ENCODE peak calls at places on chromosome 4, in six cellular contexts. One of them, this sample, is unnamed.

GRCh38 chr4:10506077-10506476 is 48.9 kb upstream of the ZNF518B start:
- DNase-seq in progenitor cell of endocrine pancreas: no peak
- DNase-seq in sciatic nerve: no peak
- DNase-seq in myocyte: no peak
- DNase-seq in mesothelial cell of epicardium: no peak
- DNase-seq in uterus: no peak
- DNase-seq in this sample: no peak

GRCh38 chr4:19327364-19327763 is 924.3 kb upstream of the SLIT2 start:
- DNase-seq in sciatic nerve: no peak
- DNase-seq in myocyte: no peak
- DNase-seq in progenitor cell of endocrine pancreas: no peak
- DNase-seq in uterus: no peak
- DNase-seq in mesothelial cell of epicardium: no peak
- DNase-seq in this sample: no peak

GRCh38 chr4:6788123-6788522 is 5.6 kb downstream of the KIAA0232 start:
- DNase-seq in mesothelial cell of epicardium: no peak
- DNase-seq in uterus: no peak
- DNase-seq in progenitor cell of endocrine pancreas: no peak
- DNase-seq in myocyte: no peak
- DNase-seq in sciatic nerve: no peak
- DNase-seq in this sample: no peak

GRCh38 chr4:152039085-152039484 is 278.3 kb upstream of the GATB start:
- DNase-seq in sciatic nerve: no peak
- DNase-seq in mesothelial cell of epicardium: no peak
- DNase-seq in myocyte: peak
- DNase-seq in progenitor cell of endocrine pancreas: no peak
- DNase-seq in uterus: no peak
- DNase-seq in this sample: no peak

GRCh38 chr4:7306566-7306965 is 114.2 kb downstream of the SORCS2 start:
- DNase-seq in myocyte: peak
- DNase-seq in uterus: no peak
- DNase-seq in mesothelial cell of epicardium: no peak
- DNase-seq in sciatic nerve: no peak
- DNase-seq in progenitor cell of endocrine pancreas: no peak
- DNase-seq in this sample: no peak

GRCh38 chr4:28421221-28421620 is 1560.6 kb downstream of the STIM2 start:
- DNase-seq in progenitor cell of endocrine pancreas: no peak
- DNase-seq in mesothelial cell of epicardium: no peak
- DNase-seq in uterus: no peak
- DNase-seq in myocyte: no peak
- DNase-seq in sciatic nerve: no peak
- DNase-seq in this sample: no peak

GRCh38 chr4:8745828-8746225 is 125.8 kb downstream of the HMX1 start:
- DNase-seq in sciatic nerve: peak
- DNase-seq in mesothelial cell of epicardium: no peak
- DNase-seq in uterus: no peak
- DNase-seq in myocyte: no peak
- DNase-seq in progenitor cell of endocrine pancreas: no peak
- DNase-seq in this sample: no peak

GRCh38 chr4:147480891-147481576 is at the start of gene EDNRA:
- DNase-seq in uterus: peak
- DNase-seq in mesothelial cell of epicardium: peak
- DNase-seq in sciatic nerve: peak
- DNase-seq in myocyte: peak
- DNase-seq in progenitor cell of endocrine pancreas: peak
- DNase-seq in this sample: no peak

GRCh38 chr4:41594439-41594838 is 56.5 kb downstream of the LIMCH1 start:
- DNase-seq in myocyte: no peak
- DNase-seq in sciatic nerve: peak
- DNase-seq in progenitor cell of endocrine pancreas: no peak
- DNase-seq in mesothelial cell of epicardium: no peak
- DNase-seq in uterus: peak
- DNase-seq in this sample: peak

GRCh38 chr4:146274774-146275173 is 60.4 kb downstream of the REELD1 start:
- DNase-seq in sciatic nerve: no peak
- DNase-seq in progenitor cell of endocrine pancreas: no peak
- DNase-seq in uterus: no peak
- DNase-seq in myocyte: no peak
- DNase-seq in mesothelial cell of epicardium: no peak
- DNase-seq in this sample: no peak

GRCh38 chr4:154399259-154399974 is 92.2 kb downstream of the DCHS2 start:
- DNase-seq in progenitor cell of endocrine pancreas: no peak
- DNase-seq in myocyte: peak
- DNase-seq in uterus: peak
- DNase-seq in mesothelial cell of epicardium: no peak
- DNase-seq in sciatic nerve: no peak
- DNase-seq in this sample: no peak

GRCh38 chr4:16727218-16727617 is 171.2 kb downstream of the LDB2 start:
- DNase-seq in sciatic nerve: no peak
- DNase-seq in uterus: no peak
- DNase-seq in mesothelial cell of epicardium: no peak
- DNase-seq in myocyte: no peak
- DNase-seq in progenitor cell of endocrine pancreas: no peak
- DNase-seq in this sample: no peak

GRCh38 chr4:31239886-31240285 is 519.7 kb downstream of the PCDH7 start:
- DNase-seq in sciatic nerve: no peak
- DNase-seq in myocyte: no peak
- DNase-seq in mesothelial cell of epicardium: no peak
- DNase-seq in progenitor cell of endocrine pancreas: no peak
- DNase-seq in uterus: no peak
- DNase-seq in this sample: no peak

GRCh38 chr4:159410076-159410777 is 307.3 kb downstream of the RAPGEF2 start:
- DNase-seq in sciatic nerve: no peak
- DNase-seq in mesothelial cell of epicardium: no peak
- DNase-seq in uterus: no peak
- DNase-seq in progenitor cell of endocrine pancreas: no peak
- DNase-seq in myocyte: no peak
- DNase-seq in this sample: no peak

GRCh38 chr4:10732235-10732975 is 47.8 kb upstream of the CLNK start:
- DNase-seq in myocyte: no peak
- DNase-seq in mesothelial cell of epicardium: no peak
- DNase-seq in sciatic nerve: no peak
- DNase-seq in uterus: no peak
- DNase-seq in progenitor cell of endocrine pancreas: no peak
- DNase-seq in this sample: no peak

GRCh38 chr4:8771666-8772065 is 100.0 kb downstream of the HMX1 start:
- DNase-seq in mesothelial cell of epicardium: peak
- DNase-seq in myocyte: no peak
- DNase-seq in uterus: no peak
- DNase-seq in sciatic nerve: no peak
- DNase-seq in progenitor cell of endocrine pancreas: no peak
- DNase-seq in this sample: no peak

GRCh38 chr4:52718123-52718522 is 33.1 kb downstream of the ERVMER34-1 start:
- DNase-seq in mesothelial cell of epicardium: no peak
- DNase-seq in progenitor cell of endocrine pancreas: no peak
- DNase-seq in uterus: no peak
- DNase-seq in sciatic nerve: no peak
- DNase-seq in myocyte: peak
- DNase-seq in this sample: no peak

GRCh38 chr4:5870701-5871100 is 22.2 kb downstream of the CRMP1 start:
- DNase-seq in progenitor cell of endocrine pancreas: no peak
- DNase-seq in uterus: no peak
- DNase-seq in mesothelial cell of epicardium: no peak
- DNase-seq in myocyte: peak
- DNase-seq in sciatic nerve: no peak
- DNase-seq in this sample: no peak

GRCh38 chr4:165190591-165191212 is 16.7 kb upstream of the KLHL2 start:
- DNase-seq in uterus: no peak
- DNase-seq in sciatic nerve: no peak
- DNase-seq in progenitor cell of endocrine pancreas: no peak
- DNase-seq in myocyte: no peak
- DNase-seq in mesothelial cell of epicardium: no peak
- DNase-seq in this sample: no peak

GRCh38 chr4:155883895-155884294 is 17.8 kb upstream of the ASIC5 start:
- DNase-seq in sciatic nerve: no peak
- DNase-seq in uterus: no peak
- DNase-seq in mesothelial cell of epicardium: no peak
- DNase-seq in progenitor cell of endocrine pancreas: no peak
- DNase-seq in myocyte: no peak
- DNase-seq in this sample: no peak

GRCh38 chr4:79913581-79913980 is 159.4 kb downstream of the ANTXR2 start:
- DNase-seq in uterus: no peak
- DNase-seq in myocyte: peak
- DNase-seq in progenitor cell of endocrine pancreas: no peak
- DNase-seq in mesothelial cell of epicardium: no peak
- DNase-seq in sciatic nerve: no peak
- DNase-seq in this sample: no peak

GRCh38 chr4:56530269-56531148 is 24.9 kb downstream of the ARL9 start:
- DNase-seq in progenitor cell of endocrine pancreas: peak
- DNase-seq in myocyte: peak
- DNase-seq in sciatic nerve: peak
- DNase-seq in mesothelial cell of epicardium: peak
- DNase-seq in uterus: peak
- DNase-seq in this sample: peak

GRCh38 chr4:117134386-117134785 is 49.0 kb upstream of the TRAM1L1 start:
- DNase-seq in progenitor cell of endocrine pancreas: no peak
- DNase-seq in mesothelial cell of epicardium: no peak
- DNase-seq in uterus: no peak
- DNase-seq in sciatic nerve: no peak
- DNase-seq in myocyte: peak
- DNase-seq in this sample: no peak

GRCh38 chr4:99668472-99668871 is 10.8 kb upstream of the C4orf54 start:
- DNase-seq in progenitor cell of endocrine pancreas: no peak
- DNase-seq in mesothelial cell of epicardium: no peak
- DNase-seq in uterus: no peak
- DNase-seq in myocyte: no peak
- DNase-seq in sciatic nerve: no peak
- DNase-seq in this sample: no peak

GRCh38 chr4:187380181-187380581 is 615.4 kb upstream of the ZFP42 start:
- DNase-seq in sciatic nerve: no peak
- DNase-seq in mesothelial cell of epicardium: no peak
- DNase-seq in uterus: no peak
- DNase-seq in myocyte: no peak
- DNase-seq in progenitor cell of endocrine pancreas: no peak
- DNase-seq in this sample: no peak

GRCh38 chr4:185504098-185505047 is 30.9 kb downstream of the PDLIM3 start:
- DNase-seq in mesothelial cell of epicardium: no peak
- DNase-seq in progenitor cell of endocrine pancreas: no peak
- DNase-seq in sciatic nerve: no peak
- DNase-seq in myocyte: peak
- DNase-seq in uterus: peak
- DNase-seq in this sample: peak